ENCODE peak calls at places on chromosomes 13 and 19, in eight cellular contexts. One of them, this sample, is unnamed.

GRCh38 chr13:97058417-97058816 is 64.1 kb upstream of the OXGR1 start:
- DNase-seq in brain microvascular endothelial cell: no peak
- DNase-seq in IMR-90: no peak
- DNase-seq in fibroblast of lung: no peak
- DNase-seq in heart right ventricle: no peak
- DNase-seq in HCT116: no peak
- DNase-seq in epithelial cell of prostate: no peak
- DNase-seq in uterus: no peak
- DNase-seq in this sample: no peak

GRCh38 chr13:34044041-34044440 is 226.1 kb downstream of the RFC3 start:
- DNase-seq in brain microvascular endothelial cell: no peak
- DNase-seq in IMR-90: no peak
- DNase-seq in fibroblast of lung: peak; percentile 82
- DNase-seq in heart right ventricle: no peak
- DNase-seq in HCT116: no peak
- DNase-seq in epithelial cell of prostate: peak; percentile 50
- DNase-seq in uterus: no peak
- DNase-seq in this sample: no peak

GRCh38 chr19:8500158-8500557 is 2.3 kb downstream of the PRAM1 start:
- DNase-seq in brain microvascular endothelial cell: no peak
- DNase-seq in IMR-90: no peak
- DNase-seq in fibroblast of lung: no peak
- DNase-seq in heart right ventricle: no peak
- DNase-seq in HCT116: no peak
- DNase-seq in epithelial cell of prostate: no peak
- DNase-seq in uterus: no peak
- DNase-seq in this sample: no peak

GRCh38 chr13:25232937-25233515 is 54.3 kb downstream of the MTMR6 start:
- DNase-seq in brain microvascular endothelial cell: no peak
- DNase-seq in IMR-90: peak; percentile 21
- DNase-seq in fibroblast of lung: peak; percentile 6
- DNase-seq in heart right ventricle: no peak
- DNase-seq in HCT116: peak; percentile 19
- DNase-seq in epithelial cell of prostate: no peak
- DNase-seq in uterus: no peak
- DNase-seq in this sample: no peak

GRCh38 chr19:13985771-13986347 is 20.3 kb downstream of the RFX1 start:
- DNase-seq in brain microvascular endothelial cell: no peak
- DNase-seq in IMR-90: no peak
- DNase-seq in fibroblast of lung: no peak
- DNase-seq in heart right ventricle: no peak
- DNase-seq in HCT116: no peak
- DNase-seq in epithelial cell of prostate: no peak
- DNase-seq in uterus: no peak
- DNase-seq in this sample: no peak

GRCh38 chr19:45217193-45217956 is 27.8 kb downstream of the EXOC3L2 start:
- DNase-seq in brain microvascular endothelial cell: no peak
- DNase-seq in IMR-90: no peak
- DNase-seq in fibroblast of lung: peak; percentile 20
- DNase-seq in heart right ventricle: no peak
- DNase-seq in HCT116: no peak
- DNase-seq in epithelial cell of prostate: no peak
- DNase-seq in uterus: no peak
- DNase-seq in this sample: no peak

GRCh38 chr19:47768604-47769003 is 9.9 kb upstream of the SELENOW start:
- DNase-seq in brain microvascular endothelial cell: no peak
- DNase-seq in IMR-90: no peak
- DNase-seq in fibroblast of lung: no peak
- DNase-seq in heart right ventricle: no peak
- DNase-seq in HCT116: no peak
- DNase-seq in epithelial cell of prostate: no peak
- DNase-seq in uterus: no peak
- DNase-seq in this sample: no peak

GRCh38 chr19:36489920-36490415 is 607 bp upstream of the ZNF566 start:
- DNase-seq in brain microvascular endothelial cell: peak; percentile 96
- DNase-seq in IMR-90: peak; percentile 95
- DNase-seq in fibroblast of lung: peak; percentile 96
- DNase-seq in heart right ventricle: no peak
- DNase-seq in HCT116: no peak
- DNase-seq in epithelial cell of prostate: peak; percentile 48
- DNase-seq in uterus: peak; percentile 79
- DNase-seq in this sample: peak; percentile 80

GRCh38 chr13:48891586-48891985 is 84.1 kb upstream of the FNDC3A start:
- DNase-seq in brain microvascular endothelial cell: peak; percentile 84
- DNase-seq in IMR-90: peak; percentile 72
- DNase-seq in fibroblast of lung: peak; percentile 62
- DNase-seq in heart right ventricle: no peak
- DNase-seq in HCT116: peak; percentile 48
- DNase-seq in epithelial cell of prostate: peak; percentile 44
- DNase-seq in uterus: no peak
- DNase-seq in this sample: no peak

GRCh38 chr13:75537401-75538365 is at the start of gene COMMD6:
- DNase-seq in brain microvascular endothelial cell: peak; percentile 63
- DNase-seq in IMR-90: peak; percentile 87
- DNase-seq in fibroblast of lung: peak; percentile 92
- DNase-seq in heart right ventricle: peak; percentile 75
- DNase-seq in HCT116: peak; percentile 91
- DNase-seq in epithelial cell of prostate: peak; percentile 20
- DNase-seq in uterus: peak; percentile 84
- DNase-seq in this sample: peak; percentile 80

GRCh38 chr13:35767256-35767981 is 290.9 kb upstream of the MAB21L1 start:
- DNase-seq in brain microvascular endothelial cell: no peak
- DNase-seq in IMR-90: no peak
- DNase-seq in fibroblast of lung: no peak
- DNase-seq in heart right ventricle: no peak
- DNase-seq in HCT116: no peak
- DNase-seq in epithelial cell of prostate: no peak
- DNase-seq in uterus: no peak
- DNase-seq in this sample: no peak

GRCh38 chr13:29496241-29496712 is 99.2 kb downstream of the SLC7A1 start:
- DNase-seq in brain microvascular endothelial cell: no peak
- DNase-seq in IMR-90: no peak
- DNase-seq in fibroblast of lung: no peak
- DNase-seq in heart right ventricle: peak; percentile 31
- DNase-seq in HCT116: no peak
- DNase-seq in epithelial cell of prostate: peak; percentile 56
- DNase-seq in uterus: peak; percentile 52
- DNase-seq in this sample: no peak

GRCh38 chr13:59439776-59440428 is 723.8 kb downstream of the DIAPH3 start:
- DNase-seq in brain microvascular endothelial cell: no peak
- DNase-seq in IMR-90: no peak
- DNase-seq in fibroblast of lung: no peak
- DNase-seq in heart right ventricle: no peak
- DNase-seq in HCT116: no peak
- DNase-seq in epithelial cell of prostate: no peak
- DNase-seq in uterus: no peak
- DNase-seq in this sample: no peak

GRCh38 chr19:47848871-47849473 is 10.1 kb upstream of the TPRX2 start:
- DNase-seq in brain microvascular endothelial cell: peak; percentile 10
- DNase-seq in IMR-90: no peak
- DNase-seq in fibroblast of lung: no peak
- DNase-seq in heart right ventricle: no peak
- DNase-seq in HCT116: peak; percentile 57
- DNase-seq in epithelial cell of prostate: no peak
- DNase-seq in uterus: no peak
- DNase-seq in this sample: no peak

GRCh38 chr13:24263652-24264051 is 45.7 kb upstream of the C1QTNF9 start:
- DNase-seq in brain microvascular endothelial cell: peak; percentile 70
- DNase-seq in IMR-90: peak; percentile 88
- DNase-seq in fibroblast of lung: peak; percentile 69
- DNase-seq in heart right ventricle: no peak
- DNase-seq in HCT116: no peak
- DNase-seq in epithelial cell of prostate: no peak
- DNase-seq in uterus: no peak
- DNase-seq in this sample: no peak

GRCh38 chr13:102020611-102021216 is 381.1 kb downstream of the FGF14 start:
- DNase-seq in brain microvascular endothelial cell: peak; percentile 80
- DNase-seq in IMR-90: no peak
- DNase-seq in fibroblast of lung: peak; percentile 78
- DNase-seq in heart right ventricle: no peak
- DNase-seq in HCT116: no peak
- DNase-seq in epithelial cell of prostate: peak; percentile 57
- DNase-seq in uterus: no peak
- DNase-seq in this sample: no peak

GRCh38 chr19:17915940-17916593 is 16.7 kb upstream of the CCDC124 start:
- DNase-seq in brain microvascular endothelial cell: no peak
- DNase-seq in IMR-90: no peak
- DNase-seq in fibroblast of lung: no peak
- DNase-seq in heart right ventricle: no peak
- DNase-seq in HCT116: peak; percentile 55
- DNase-seq in epithelial cell of prostate: peak; percentile 44
- DNase-seq in uterus: no peak
- DNase-seq in this sample: no peak

GRCh38 chr19:48450863-48451262 is 4.5 kb upstream of the KCNJ14 start:
- DNase-seq in brain microvascular endothelial cell: no peak
- DNase-seq in IMR-90: no peak
- DNase-seq in fibroblast of lung: no peak
- DNase-seq in heart right ventricle: no peak
- DNase-seq in HCT116: no peak
- DNase-seq in epithelial cell of prostate: no peak
- DNase-seq in uterus: no peak
- DNase-seq in this sample: no peak

DNA sequence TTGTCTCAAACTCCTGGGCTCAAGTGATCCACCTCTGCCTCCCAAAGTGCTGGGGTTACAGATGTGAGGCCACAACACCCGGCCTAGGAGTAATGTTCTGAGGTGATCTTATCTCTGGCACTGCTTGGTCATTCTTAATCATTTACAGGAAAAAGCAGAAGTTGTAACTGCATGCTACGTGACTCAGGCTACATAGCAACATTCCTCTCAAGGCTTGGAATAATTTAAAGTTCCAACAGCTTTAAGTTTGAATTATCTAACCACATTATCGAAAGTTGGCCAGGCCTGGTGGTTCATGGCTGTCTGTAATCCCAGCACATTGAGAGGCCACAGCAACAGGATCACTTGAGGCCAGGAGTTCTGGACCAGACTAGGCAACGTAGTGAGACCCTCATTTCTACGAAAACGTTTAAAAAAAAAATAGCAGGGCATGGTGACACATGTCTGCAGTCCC is 3.9 kb upstream of the B9D2 start:
- DNase-seq in brain microvascular endothelial cell: peak; percentile 79
- DNase-seq in IMR-90: peak; percentile 96
- DNase-seq in fibroblast of lung: peak; percentile 98
- DNase-seq in heart right ventricle: no peak
- DNase-seq in HCT116: no peak
- DNase-seq in epithelial cell of prostate: peak; percentile 72
- DNase-seq in uterus: no peak
- DNase-seq in this sample: no peak
- H3K27ac ChIP-seq in brain microvascular endothelial cell: peak overlapping the region; percentile 50
- H3K27ac ChIP-seq in IMR-90: peak overlapping the region; percentile 96
- H3K27ac ChIP-seq in fibroblast of lung: peak overlapping the region; percentile 71
- H3K27ac ChIP-seq in heart right ventricle: no peak overlapping the region
- H3K27ac ChIP-seq in HCT116: no peak overlapping the region
- H3K27ac ChIP-seq in epithelial cell of prostate: peak overlapping the region; percentile 87
- H3K27ac ChIP-seq in uterus: no peak overlapping the region
- H3K27ac ChIP-seq in this sample: no peak overlapping the region

DNA sequence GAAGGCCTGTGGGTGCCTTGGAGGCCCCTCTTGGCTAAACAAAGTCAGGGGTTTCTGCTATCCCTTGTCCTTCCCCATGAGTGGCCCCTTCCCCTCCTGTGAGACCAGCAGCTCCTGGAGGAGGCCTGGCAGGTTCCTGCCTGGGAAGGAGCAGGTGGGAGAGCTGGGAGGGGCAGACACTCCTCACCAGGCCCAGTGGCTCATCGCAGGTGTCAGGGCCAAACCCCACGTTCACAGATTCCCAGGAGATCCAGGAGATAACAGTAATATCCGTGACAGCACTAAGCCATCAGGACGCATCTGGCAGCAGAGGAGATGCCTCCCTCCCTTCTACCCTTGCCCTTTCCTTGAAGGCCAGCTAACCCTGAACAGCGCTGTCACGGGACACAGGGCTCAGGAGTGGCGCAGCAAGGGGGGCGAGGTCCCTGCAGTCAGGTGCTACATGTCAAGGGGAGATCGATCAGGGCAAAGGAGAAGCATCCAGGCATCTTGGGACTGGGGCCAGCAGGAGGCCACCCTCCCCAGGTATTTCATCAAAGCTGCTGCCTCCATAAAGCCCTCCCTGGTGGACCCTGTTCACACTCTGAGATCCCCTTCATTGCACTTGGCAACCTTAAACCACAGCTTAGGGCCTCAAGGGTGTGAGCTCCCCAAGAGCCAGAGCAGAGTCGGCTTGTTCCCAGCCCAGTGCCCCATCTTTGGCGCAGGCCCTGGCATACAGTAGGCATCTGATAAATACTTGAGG is 4.8 kb downstream of the CEBPA start:
- DNase-seq in brain microvascular endothelial cell: no peak
- DNase-seq in IMR-90: no peak
- DNase-seq in fibroblast of lung: no peak
- DNase-seq in heart right ventricle: no peak
- DNase-seq in HCT116: no peak
- DNase-seq in epithelial cell of prostate: no peak
- DNase-seq in uterus: peak; percentile 10
- DNase-seq in this sample: no peak
- H3K27ac ChIP-seq in brain microvascular endothelial cell: no peak overlapping the region
- H3K27ac ChIP-seq in IMR-90: no peak overlapping the region
- H3K27ac ChIP-seq in fibroblast of lung: no peak overlapping the region
- H3K27ac ChIP-seq in heart right ventricle: no peak overlapping the region
- H3K27ac ChIP-seq in HCT116: no peak overlapping the region
- H3K27ac ChIP-seq in epithelial cell of prostate: no peak overlapping the region
- H3K27ac ChIP-seq in uterus: no peak overlapping the region
- H3K27ac ChIP-seq in this sample: no peak overlapping the region

DNA sequence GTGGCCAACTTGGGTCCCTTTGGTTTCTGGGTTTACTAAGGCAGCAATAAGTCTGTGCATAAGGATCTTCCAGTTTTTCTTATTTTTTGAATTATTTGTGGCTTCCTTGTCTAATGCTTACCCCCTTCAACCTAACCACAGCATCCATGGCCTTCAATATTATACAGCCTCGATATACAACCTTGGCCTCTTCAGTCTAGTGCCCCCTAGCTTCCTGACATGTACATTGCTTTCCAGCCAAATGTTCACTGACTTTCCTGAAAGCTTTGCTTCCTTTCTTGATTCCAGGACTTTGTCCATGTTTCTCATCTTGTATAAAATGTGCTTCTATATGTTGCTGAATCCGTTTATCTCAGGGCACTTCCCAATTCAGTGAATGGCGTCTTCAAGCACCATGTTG is 310.1 kb downstream of the OLFM4 start:
- DNase-seq in brain microvascular endothelial cell: no peak
- DNase-seq in IMR-90: no peak
- DNase-seq in fibroblast of lung: no peak
- DNase-seq in heart right ventricle: no peak
- DNase-seq in HCT116: no peak
- DNase-seq in epithelial cell of prostate: no peak
- DNase-seq in uterus: no peak
- DNase-seq in this sample: no peak
- H3K27ac ChIP-seq in brain microvascular endothelial cell: no peak overlapping the region
- H3K27ac ChIP-seq in IMR-90: no peak overlapping the region
- H3K27ac ChIP-seq in fibroblast of lung: no peak overlapping the region
- H3K27ac ChIP-seq in heart right ventricle: no peak overlapping the region
- H3K27ac ChIP-seq in HCT116: no peak overlapping the region
- H3K27ac ChIP-seq in epithelial cell of prostate: no peak overlapping the region
- H3K27ac ChIP-seq in uterus: no peak overlapping the region
- H3K27ac ChIP-seq in this sample: no peak overlapping the region

DNA sequence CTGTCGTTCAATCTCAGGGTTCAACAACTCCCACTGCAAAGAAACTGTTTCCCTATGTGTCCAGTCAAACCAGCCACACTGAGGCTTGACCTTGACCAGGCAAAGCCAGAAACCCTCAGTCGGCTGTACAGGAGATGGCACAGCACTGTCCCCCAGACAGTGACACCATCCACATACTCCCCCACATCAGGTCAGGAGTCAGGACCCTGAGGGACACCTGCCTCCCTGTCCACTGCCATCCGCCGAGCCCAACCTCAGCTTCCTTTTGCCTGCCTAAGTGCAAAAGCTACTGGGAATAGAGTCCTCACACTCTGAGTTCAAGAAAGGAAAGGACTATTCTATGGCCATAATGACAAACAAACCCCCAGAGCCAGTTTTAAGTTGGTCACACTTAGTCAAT is 66.8 kb downstream of the ATP7B start:
- DNase-seq in brain microvascular endothelial cell: no peak
- DNase-seq in IMR-90: no peak
- DNase-seq in fibroblast of lung: no peak
- DNase-seq in heart right ventricle: no peak
- DNase-seq in HCT116: no peak
- DNase-seq in epithelial cell of prostate: no peak
- DNase-seq in uterus: no peak
- DNase-seq in this sample: no peak
- H3K27ac ChIP-seq in brain microvascular endothelial cell: no peak overlapping the region
- H3K27ac ChIP-seq in IMR-90: no peak overlapping the region
- H3K27ac ChIP-seq in fibroblast of lung: no peak overlapping the region
- H3K27ac ChIP-seq in heart right ventricle: no peak overlapping the region
- H3K27ac ChIP-seq in HCT116: no peak overlapping the region
- H3K27ac ChIP-seq in epithelial cell of prostate: no peak overlapping the region
- H3K27ac ChIP-seq in uterus: no peak overlapping the region
- H3K27ac ChIP-seq in this sample: no peak overlapping the region

This sample was measured in dorsolateral prefrontal cortex.